ENCODE peak calls at places on chromosome 12, in ten cellular contexts. U, S, M, I, Y, F, C, X, B and V are unnamed samples. For H3K4me1, the result is how much of the 10 kb centered on the place peaks cover.

GRCh38 chr12:26319511-26319910 is 124.1 kb downstream of the SSPN start:
- DNase-seq in Y (no peak), U (no peak), B (peak), C (no peak), F (no peak), X (no peak), M (peak), I (peak), S (peak), V (peak)

GRCh38 chr12:53071591-53072551 is 7.3 kb downstream of the SPRYD3 start:
- DNase-seq in F (peak), X (peak), U (no peak), S (peak), I (peak), B (no peak), Y (peak), M (peak), C (peak), V (no peak)

GRCh38 chr12:25495336-25496097 is 57.6 kb downstream of the LMNTD1 start:
- DNase-seq in U (no peak), I (no peak), Y (no peak), B (peak), F (no peak), M (peak), C (no peak), X (no peak), S (no peak), V (peak)

GRCh38 chr12:96710127-96710745 is 196.8 kb upstream of the NEDD1 start:
- DNase-seq in B (peak), U (no peak), C (peak), Y (peak), M (no peak), S (no peak), I (no peak), X (no peak), F (no peak), V (no peak)

GRCh38 chr12:22978962-22979361 is 354.0 kb downstream of the ETNK1 start:
- DNase-seq in F (no peak), Y (no peak), B (peak), M (peak), X (no peak), I (no peak), U (no peak), S (no peak), C (no peak), V (no peak)

GRCh38 chr12:108634225-108634795 is 616 bp upstream of the SELPLG start:
- DNase-seq in C (no peak), F (peak), S (no peak), M (no peak), I (no peak), U (no peak), X (no peak), Y (no peak), B (peak), V (peak)

GRCh38 chr12:62006076-62006732 is 254.0 kb upstream of the USP15 start:
- DNase-seq in B (peak), I (peak), X (no peak), U (no peak), C (peak), F (no peak), Y (peak), S (peak), M (peak), V (no peak)

GRCh38 chr12:57240069-57240921 is 10.7 kb downstream of the STAC3 start:
- DNase-seq in X (peak), Y (peak), C (peak), S (peak), I (no peak), B (peak), M (peak), U (no peak), F (peak), V (peak)

GRCh38 chr12:18837025-18837424 is 99.1 kb downstream of the CAPZA3 start:
- DNase-seq in S (peak), C (no peak), I (no peak), B (no peak), U (no peak), X (no peak), F (no peak), Y (no peak), M (peak), V (no peak)

GRCh38 chr12:712172-712863 is 40.1 kb upstream of the WNK1 start:
- DNase-seq in C (no peak), X (no peak), F (no peak), Y (no peak), B (no peak), I (no peak), M (peak), S (no peak), U (no peak), V (peak)

GRCh38 chr12:96034631-96035282 is 630 bp downstream of the LTA4H start:
- DNase-seq in X (peak), Y (peak), C (peak), F (peak), S (peak), M (peak), I (peak), U (no peak), B (peak), V (no peak)

GRCh38 chr12:130601327-130601726 is 114.8 kb downstream of the RIMBP2 start:
- DNase-seq in C (no peak), U (no peak), F (no peak), S (no peak), I (no peak), X (no peak), Y (no peak), M (no peak), B (no peak), V (no peak)

GRCh38 chr12:96219700-96220206 is 25.6 kb downstream of the ELK3 start:
- DNase-seq in B (peak), I (no peak), U (no peak), S (no peak), M (peak), C (peak), Y (no peak), X (no peak), F (no peak), V (peak)

GRCh38 chr12:29088611-29089219 is 60.4 kb upstream of the FAR2 start:
- DNase-seq in B (peak), X (no peak), C (no peak), I (no peak), S (no peak), U (no peak), M (peak), Y (no peak), F (no peak), V (peak)

GRCh38 chr12:123120452-123121166 is 30.3 kb downstream of the PITPNM2 start:
- DNase-seq in X (peak), M (no peak), C (no peak), Y (no peak), I (no peak), U (no peak), F (no peak), S (no peak), B (peak), V (peak)

GRCh38 chr12:133026996-133027395 is 10.3 kb upstream of the ZNF84 start:
- DNase-seq in I (no peak), U (no peak), Y (no peak), M (peak), F (no peak), C (no peak), X (no peak), B (no peak), S (no peak), V (no peak)

GRCh38 chr12:121894633-121895032 is 6.0 kb downstream of the PSMD9 start:
- DNase-seq in M (peak), U (no peak), S (peak), X (peak), F (no peak), Y (peak), C (peak), B (peak), I (no peak), V (no peak)

GRCh38 chr12:108801736-108802665 is 55.4 kb downstream of the SSH1 start:
- DNase-seq in B (peak), U (no peak), Y (peak), C (peak), S (no peak), F (peak), M (peak), X (peak), I (peak), V (no peak)

GRCh38 chr12:93415723-93416464 is 25.9 kb downstream of the UBE2N start:
- DNase-seq in S (no peak), C (no peak), F (no peak), Y (peak), I (no peak), M (peak), X (no peak), U (no peak), B (no peak), V (no peak)

GRCh38 chr12:30166416-30166815 is 382.7 kb upstream of the TMTC1 start:
- DNase-seq in S (no peak), I (no peak), C (no peak), X (no peak), U (no peak), B (peak), M (peak), F (no peak), Y (no peak), V (no peak)

GRCh38 chr12:6825398-6826124 is 2.6 kb upstream of the P3H3 start:
- DNase-seq in B (peak), I (peak), U (peak), F (peak), Y (peak), X (peak), S (peak), C (peak), M (peak), V (peak)

GRCh38 chr12:44817687-44818086 is 58.4 kb downstream of the NELL2 start:
- DNase-seq in F (no peak), Y (no peak), S (no peak), U (no peak), X (no peak), B (no peak), I (no peak), C (no peak), M (no peak), V (no peak)

GRCh38 chr12:49900371-49900770 is 3.3 kb downstream of the FAIM2 start:
- DNase-seq in U (peak), X (no peak), C (no peak), S (no peak), B (no peak), F (no peak), I (no peak), M (no peak), Y (no peak), V (no peak)

GRCh38 chr12:67747869-67748760 is 99.6 kb downstream of the DYRK2 start:
- DNase-seq in F (peak), C (no peak), X (no peak), U (peak), B (peak), I (no peak), M (peak), Y (no peak), S (peak), V (no peak)

DNA sequence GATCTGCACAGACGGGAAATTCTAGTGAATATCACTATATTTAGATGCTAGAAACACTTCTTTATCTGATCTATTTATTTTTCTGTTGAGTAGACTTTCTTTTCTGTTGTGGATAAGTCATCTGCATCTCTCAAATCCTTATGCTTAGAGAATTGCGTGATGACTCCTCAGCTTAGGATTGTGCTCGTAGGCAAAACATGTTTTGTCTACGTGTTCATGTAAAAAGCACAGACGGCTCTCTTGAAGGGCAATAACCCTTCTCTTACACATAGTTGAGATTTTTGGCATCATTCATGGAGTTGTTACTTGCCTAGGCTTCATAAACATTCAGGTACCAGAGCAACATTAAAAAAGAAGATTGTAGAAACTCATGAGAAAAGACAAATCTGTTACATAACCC is 18.6 kb downstream of the PPFIBP1 start:
- DNase-seq in S (no peak), U (no peak), Y (no peak), M (peak), F (no peak), X (no peak), B (no peak), C (no peak), I (no peak), V (no peak)
- H3K4me1 ChIP-seq in S (half or more), U (under half), Y (under half), M (under half), F (under half), X (under half), B (under half), C (under half), I (under half), V (under half)

DNA sequence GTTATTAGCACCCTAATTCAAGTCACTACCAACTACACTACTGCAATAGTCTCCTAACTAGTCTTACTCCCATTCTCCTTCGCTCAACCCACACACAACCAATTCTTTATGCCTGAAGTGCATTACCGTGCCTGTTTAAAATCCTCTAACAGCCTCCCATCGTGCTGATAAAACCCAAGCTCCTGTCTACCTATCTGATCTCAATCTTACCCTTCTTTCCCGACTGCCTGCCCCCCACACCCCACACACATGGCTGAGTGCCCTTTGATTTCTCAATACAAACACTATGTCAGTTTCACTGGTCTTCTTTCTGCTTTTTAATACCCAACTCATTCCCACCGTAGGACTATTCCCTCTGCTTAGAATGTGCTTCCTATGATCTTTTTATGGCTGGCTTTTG is 59.9 kb downstream of the SPPL3 start:
- DNase-seq in F (no peak), B (no peak), U (no peak), I (no peak), S (no peak), Y (no peak), C (no peak), X (no peak), M (no peak), V (no peak)
- H3K4me1 ChIP-seq in F (under half), B (under half), U (under half), I (under half), S (under half), Y (under half), C (under half), X (under half), M (under half), V (under half)

DNA sequence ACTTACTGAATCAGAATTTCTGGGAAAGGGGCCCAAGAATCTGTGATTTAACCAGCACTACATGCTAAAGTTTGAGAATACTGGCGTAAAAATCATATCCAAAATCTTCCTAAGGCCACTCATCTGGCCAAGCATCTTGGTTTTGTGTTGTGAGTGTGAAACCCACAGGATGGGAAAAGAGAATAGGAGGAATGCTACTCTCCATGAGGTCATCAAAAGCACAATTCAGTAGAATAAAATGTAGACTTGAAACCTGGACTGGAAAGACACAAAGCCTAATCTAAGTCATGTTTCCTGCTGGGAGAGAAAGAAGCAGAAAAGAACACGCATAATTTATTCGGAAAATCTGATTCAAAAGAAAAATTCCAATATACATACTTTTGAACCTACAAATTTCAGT is 42.3 kb downstream of the NR1H4 start:
- DNase-seq in M (peak), Y (no peak), B (no peak), C (no peak), S (no peak), F (no peak), U (no peak), X (no peak), I (no peak), V (no peak)
- H3K4me1 ChIP-seq in M (under half), Y (under half), B (under half), C (under half), S (under half), F (under half), U (under half), X (under half), I (under half), V (under half)

GRCh38 chr12:21891763-21892217 is 49.4 kb downstream of the ABCC9 start:
- DNase-seq in I (peak), X (peak), C (no peak), B (no peak), Y (no peak), S (peak), U (peak), F (peak), M (no peak), V (no peak)

GRCh38 chr12:21892341-21892740 is 48.9 kb downstream of the ABCC9 start:
- DNase-seq in B (no peak), X (no peak), S (no peak), Y (no peak), I (no peak), U (no peak), M (no peak), F (no peak), C (no peak), V (no peak)

GRCh38 chr12:21893924-21894323 is 47.3 kb downstream of the ABCC9 start:
- DNase-seq in I (no peak), F (no peak), B (no peak), Y (no peak), X (no peak), C (no peak), M (no peak), S (no peak), U (no peak), V (no peak)

GRCh38 chr12:21894792-21895392 is 46.3 kb downstream of the ABCC9 start:
- DNase-seq in I (no peak), S (no peak), X (no peak), F (no peak), M (no peak), C (no peak), Y (no peak), U (peak), B (no peak), V (no peak)
- H3K4me1 ChIP-seq in I (under half), S (under half), X (under half), F (under half), M (under half), C (under half), Y (under half), U (under half), B (under half), V (under half)

DNA sequence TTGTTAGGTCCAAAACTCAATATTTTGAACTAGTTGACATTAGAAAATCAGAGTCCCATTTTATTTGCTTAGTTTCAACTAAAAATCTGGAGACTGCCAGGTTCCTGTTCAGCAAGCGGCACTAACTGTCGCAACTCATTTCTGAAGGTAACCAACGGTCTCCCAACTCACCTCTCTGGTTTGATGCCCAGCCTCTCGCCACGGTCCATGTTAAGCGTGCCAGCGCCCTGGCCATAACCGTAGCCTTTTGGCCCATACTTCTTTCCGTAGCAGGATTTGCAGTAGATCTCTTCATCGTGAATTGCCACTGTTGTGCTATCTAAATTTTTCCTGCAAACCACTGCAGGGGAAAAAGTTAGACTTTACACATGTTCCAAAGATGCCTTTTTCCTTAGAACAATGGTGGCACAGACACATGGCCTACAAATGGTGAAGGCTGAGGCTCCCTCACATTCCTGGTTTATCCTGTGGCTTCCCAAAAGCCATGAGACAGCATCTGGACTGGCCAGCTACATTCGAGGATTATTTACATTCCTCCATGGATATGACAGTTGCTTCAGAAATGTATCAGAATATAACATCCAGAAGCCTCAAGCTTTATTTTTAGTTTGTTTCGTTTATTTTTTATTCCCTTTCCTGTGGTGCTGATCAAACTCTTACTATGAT is 15.7 kb downstream of the CSRP2 start:
- DNase-seq in S (no peak), C (no peak), I (no peak), Y (no peak), B (no peak), X (no peak), F (no peak), M (peak), U (no peak), V (no peak)
- H3K4me1 ChIP-seq in S (under half), C (half or more), I (under half), Y (under half), B (under half), X (under half), F (under half), M (under half), U (under half), V (under half)

GRCh38 chr12:110566993-110567392 is 16.1 kb downstream of the PPTC7 start:
- DNase-seq in Y (no peak), B (no peak), F (no peak), M (no peak), U (no peak), S (no peak), X (no peak), I (no peak), C (no peak), V (no peak)
- H3K4me1 ChIP-seq in Y (under half), B (under half), F (under half), M (under half), U (under half), S (under half), X (under half), I (under half), C (under half), V (under half)

GRCh38 chr12:85947286-85947685 is 73.2 kb downstream of the NTS start:
- DNase-seq in B (no peak), F (no peak), S (no peak), I (no peak), Y (no peak), U (no peak), X (no peak), C (no peak), M (no peak), V (no peak)
- H3K4me1 ChIP-seq in B (under half), F (under half), S (under half), I (under half), Y (under half), U (under half), X (under half), C (under half), M (under half), V (under half)

GRCh38 chr12:51372021-51372420 is 19.2 kb downstream of the GALNT6 start:
- DNase-seq in S (no peak), U (peak), I (no peak), X (no peak), F (no peak), B (peak), Y (no peak), M (no peak), C (no peak), V (no peak)

GRCh38 chr12:51368640-51369517 is 22.3 kb downstream of the GALNT6 start:
- DNase-seq in X (peak), M (peak), F (peak), U (peak), S (peak), Y (no peak), C (peak), I (no peak), B (no peak), V (no peak)

GRCh38 chr12:51371295-51371953 is 19.8 kb downstream of the GALNT6 start:
- DNase-seq in M (peak), U (peak), C (peak), F (peak), Y (peak), I (peak), X (peak), S (peak), B (peak), V (peak)

GRCh38 chr12:51370667-51371066 is 20.5 kb downstream of the GALNT6 start:
- DNase-seq in S (no peak), X (no peak), I (no peak), U (no peak), B (no peak), Y (no peak), M (no peak), F (no peak), C (no peak), V (no peak)

GRCh38 chr12:51369581-51369980 is 21.6 kb downstream of the GALNT6 start:
- DNase-seq in U (no peak), X (no peak), B (no peak), I (no peak), F (no peak), Y (no peak), C (no peak), S (no peak), M (no peak), V (no peak)
- H3K4me1 ChIP-seq in U (under half), X (under half), B (under half), I (under half), F (under half), Y (under half), C (under half), S (under half), M (under half), V (under half)